ENCODE peak calls at places on chromosomes 16 and 17, in four cellular contexts. Y, T, M and C are unnamed samples.

GRCh38 chr17:67995568-67996191 is 589 bp downstream of the C17orf58 start:
- DNase-seq in Y (peak), T (peak), M (no peak), C (peak)

GRCh38 chr17:72737291-72737690 is 355.2 kb downstream of the SLC39A11 start:
- DNase-seq in Y (no peak), T (no peak), M (no peak), C (no peak)

GRCh38 chr17:1467898-1468492 is 12.0 kb upstream of the CRK start:
- DNase-seq in Y (no peak), T (no peak), M (peak), C (no peak)

GRCh38 chr17:80030730-80031410 is 4.8 kb downstream of the TBC1D16 start:
- DNase-seq in Y (no peak), T (peak), M (peak), C (peak)

GRCh38 chr17:57357392-57357784 is 101.1 kb downstream of the MSI2 start:
- DNase-seq in Y (no peak), T (peak), M (peak), C (peak)

GRCh38 chr16:54237-54581 is 581 bp downstream of the SNRNP25 start:
- DNase-seq in Y (no peak), T (no peak), M (no peak), C (no peak)

GRCh38 chr17:57953703-57954420 is 1.4 kb downstream of the CUEDC1 start:
- DNase-seq in Y (no peak), T (no peak), M (no peak), C (no peak)

GRCh38 chr17:68432086-68432864 is 25.0 kb downstream of the WIPI1 start:
- DNase-seq in Y (no peak), T (no peak), M (no peak), C (no peak)

GRCh38 chr16:76932541-76933211 is 258.3 kb upstream of the MON1B start:
- DNase-seq in Y (peak), T (no peak), M (no peak), C (no peak)

GRCh38 chr17:78500806-78501205 is 76.4 kb downstream of the DNAH17 start:
- DNase-seq in Y (no peak), T (no peak), M (no peak), C (no peak)

GRCh38 chr17:2776589-2777241 is 19.5 kb upstream of the RAP1GAP2 start:
- DNase-seq in Y (no peak), T (peak), M (no peak), C (no peak)

GRCh38 chr17:73388578-73388905 is 76.7 kb upstream of the CDC42EP4 start:
- DNase-seq in Y (no peak), T (no peak), M (no peak), C (no peak)

GRCh38 chr16:68401871-68402747 is 46.2 kb downstream of the SMPD3 start:
- DNase-seq in Y (no peak), T (no peak), M (no peak), C (no peak)

GRCh38 chr16:87276091-87276561 is 41.1 kb downstream of the C16orf95 start:
- DNase-seq in Y (no peak), T (no peak), M (no peak), C (no peak)

GRCh38 chr16:82195917-82196494 is 26.0 kb upstream of the MPHOSPH6 start:
- DNase-seq in Y (no peak), T (no peak), M (no peak), C (no peak)

GRCh38 chr17:47840742-47841487 is at the start of gene SCRN2:
- DNase-seq in Y (peak), T (peak), M (peak), C (peak)

GRCh38 chr17:48382989-48383388 is 47.0 kb downstream of the SKAP1 start:
- DNase-seq in Y (no peak), T (no peak), M (no peak), C (no peak)

GRCh38 chr17:66002807-66003206 is 189.1 kb downstream of the CEP112 start:
- DNase-seq in Y (no peak), T (no peak), M (no peak), C (no peak)

GRCh38 chr16:64011650-64012049 is 1110.2 kb downstream of the CDH11 start:
- DNase-seq in Y (no peak), T (no peak), M (no peak), C (no peak)